ENCODE peak calls at places on chromosomes 16 and 17, in eight cellular contexts. K, D, I, P, Q, O, R and H are unnamed samples.
A peak's percentile ranks its signal among the peaks of the same experiment; 100 is the strongest.

GRCh38 chr16:2494616-2495015 is 19.1 kb upstream of the ATP6V0C start:
- DNase-seq in R (no peak), I (no peak), D (no peak), P (no peak), Q (no peak), K (no peak), O (no peak), H (no peak)

GRCh38 chr17:29568331-29569244 is at the start of gene TP53I13:
- DNase-seq in R (peak; percentile 68), Q (peak; percentile 93), P (peak; percentile 82), I (peak; percentile 90), O (peak; percentile 71), K (peak; percentile 89), D (peak; percentile 89), H (peak; percentile 90)

GRCh38 chr17:38401459-38401858 is 26.8 kb upstream of the ARHGAP23 start:
- DNase-seq in O (no peak), R (no peak), Q (no peak), P (no peak), D (no peak), I (no peak), K (no peak), H (no peak)

GRCh38 chr16:87702325-87702811 is 63.4 kb downstream of the KLHDC4 start:
- DNase-seq in I (no peak), O (no peak), P (peak; percentile 71), D (peak; percentile 74), K (peak; percentile 41), R (peak; percentile 30), Q (peak; percentile 79), H (no peak)

GRCh38 chr16:14364386-14365199 is 265.5 kb downstream of the PARN start:
- DNase-seq in P (peak; percentile 92), I (peak; percentile 74), O (no peak), Q (peak; percentile 43), D (peak; percentile 30), K (no peak), R (peak; percentile 89), H (no peak)

GRCh38 chr17:73436966-73437365 is 125.2 kb upstream of the CDC42EP4 start:
- DNase-seq in K (no peak), I (no peak), D (no peak), R (peak; percentile 4), Q (no peak), O (no peak), P (no peak), H (no peak)

GRCh38 chr17:46908352-46908751 is 14.6 kb upstream of the GOSR2 start:
- DNase-seq in I (no peak), O (no peak), Q (no peak), K (no peak), R (no peak), P (no peak), D (no peak), H (no peak)

GRCh38 chr16:56603589-56603988 is 4.8 kb upstream of the MT2A start:
- DNase-seq in K (peak; percentile 37), D (peak; percentile 56), P (peak; percentile 67), Q (peak; percentile 54), O (no peak), R (peak; percentile 53), I (peak; percentile 66), H (no peak)

GRCh38 chr16:58332997-58333700 is 38.3 kb upstream of the PRSS54 start:
- DNase-seq in R (no peak), Q (peak; percentile 46), D (peak; percentile 62), O (no peak), I (no peak), P (no peak), K (no peak), H (no peak)

GRCh38 chr17:71764507-71764906 is 356.3 kb upstream of the SOX9 start:
- DNase-seq in Q (peak; percentile 74), I (peak; percentile 43), P (peak; percentile 7), R (no peak), D (peak; percentile 72), K (no peak), O (peak; percentile 13), H (no peak)
- TF ChIP-seq CTCF in Q (peak; percentile 78), I (peak; percentile 52), P (peak; percentile 12), R (peak; percentile 11), D (peak; percentile 46), K (peak; percentile 32), O (peak; percentile 64), H (no peak)

DNA sequence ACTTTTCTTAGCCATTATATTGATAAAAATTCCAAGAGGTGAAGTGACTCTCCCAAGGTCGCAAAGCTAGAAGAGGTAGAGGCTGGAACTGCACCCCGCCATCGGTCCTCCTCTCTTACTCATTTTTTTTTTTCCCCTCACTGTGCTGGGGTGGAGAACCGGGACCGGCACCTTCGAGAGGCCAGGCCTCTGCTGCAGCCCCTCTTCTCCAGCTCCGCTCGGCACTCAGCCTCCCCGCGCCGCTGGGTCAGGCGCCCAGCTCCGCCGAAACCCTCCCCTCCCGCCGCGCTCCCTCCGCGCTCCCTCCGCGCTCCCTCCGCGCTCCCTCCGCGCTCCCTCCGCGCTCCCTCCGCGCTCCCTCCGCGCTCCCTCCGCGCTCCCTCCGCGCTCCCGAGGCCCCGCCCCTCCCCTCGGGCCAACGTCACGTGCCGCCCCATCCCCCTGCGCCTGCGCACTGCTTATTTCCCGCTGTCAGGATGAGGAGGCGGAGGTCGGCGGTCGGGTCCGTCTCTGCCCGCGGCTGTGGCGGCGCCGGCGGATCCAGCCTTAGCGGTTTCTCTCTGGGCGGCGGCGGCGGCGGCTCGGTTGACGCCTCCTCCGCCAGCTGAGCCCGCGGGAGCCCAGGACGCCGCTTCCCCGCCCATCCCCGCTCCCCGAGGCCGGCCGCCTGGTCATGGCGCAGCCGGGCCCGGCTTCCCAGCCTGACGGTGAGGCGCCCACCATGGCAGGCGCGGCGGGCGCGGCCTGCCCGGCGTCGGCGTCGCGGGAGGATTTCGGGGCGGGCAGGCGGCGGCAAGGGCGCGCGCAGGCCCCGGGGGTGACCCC is at the start of gene RABEP1:
- DNase-seq in D (peak; percentile 91), P (peak; percentile 69), Q (peak; percentile 97), I (peak; percentile 90), O (peak; percentile 88), R (peak; percentile 88), K (peak; percentile 96), H (peak; percentile 88)
- TF ChIP-seq CTCF in D (no peak), P (no peak), Q (peak; percentile 12), I (no peak), O (peak; percentile 32), R (no peak), K (peak; percentile 13), H (no peak)

DNA sequence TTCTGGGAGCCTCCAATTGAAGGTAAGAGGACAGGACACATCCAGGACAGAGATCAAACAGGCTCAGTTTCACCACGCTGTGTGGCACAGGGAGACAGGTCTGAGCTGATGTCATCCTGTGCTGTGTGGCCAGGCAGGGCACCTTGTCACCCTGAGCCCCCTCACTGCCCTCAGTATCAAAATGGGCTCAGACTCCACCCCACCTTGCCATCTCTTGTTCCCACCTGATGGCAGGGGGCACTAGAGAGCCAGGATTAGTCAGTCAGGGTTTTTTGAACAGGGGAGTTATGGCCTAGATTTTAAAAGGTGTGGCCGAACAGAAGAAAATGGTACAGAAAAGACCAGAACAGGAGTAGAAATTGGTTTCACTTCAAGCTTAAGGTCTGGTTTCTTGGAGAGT is 2.6 kb downstream of the KAT2A start:
- DNase-seq in I (peak; percentile 75), R (peak; percentile 25), Q (peak; percentile 44), P (peak; percentile 84), O (no peak), K (no peak), D (peak; percentile 62), H (no peak)
- TF ChIP-seq CTCF in I (peak; percentile 57), R (peak; percentile 47), Q (peak; percentile 51), P (peak; percentile 64), O (peak; percentile 30), K (peak; percentile 45), D (peak; percentile 33), H (no peak)

GRCh38 chr17:78769200-78769773 is 12.8 kb downstream of the CYTH1 start:
- DNase-seq in O (no peak), I (no peak), P (no peak), K (no peak), D (no peak), R (no peak), Q (no peak), H (no peak)
- TF ChIP-seq CTCF in O (no peak), I (no peak), P (no peak), K (no peak), D (no peak), R (no peak), Q (peak; percentile 18), H (no peak)

GRCh38 chr17:6800422-6801027 is 24.5 kb downstream of the FBXO39 start:
- DNase-seq in D (peak; percentile 31), O (no peak), Q (peak; percentile 52), R (peak; percentile 4), I (no peak), P (no peak), K (no peak), H (no peak)
- TF ChIP-seq CTCF in D (no peak), O (peak; percentile 47), Q (peak; percentile 58), R (peak; percentile 56), I (no peak), P (no peak), K (no peak), H (no peak)

DNA sequence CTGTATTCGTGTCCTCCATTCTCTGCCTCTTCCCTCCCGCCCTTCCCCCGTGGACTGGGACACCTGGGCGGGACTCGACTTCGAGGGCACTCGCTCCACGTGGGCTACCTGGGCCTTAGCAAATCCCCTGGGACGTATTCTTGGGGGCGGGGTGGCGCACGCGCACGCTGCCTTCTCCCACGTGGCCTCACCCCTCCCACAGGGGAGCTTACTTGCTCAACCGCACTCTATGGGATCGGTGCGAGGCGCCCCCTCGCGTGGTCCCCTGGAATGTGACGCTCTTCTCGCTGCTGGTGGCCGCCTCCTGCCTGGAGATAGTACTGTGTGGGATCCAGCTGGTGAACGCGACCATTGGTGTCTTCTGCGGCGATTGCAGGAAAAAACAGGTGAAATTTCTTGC is 3.5 kb downstream of the VMO1 start:
- DNase-seq in D (peak; percentile 42), O (no peak), P (no peak), R (no peak), I (no peak), Q (no peak), K (peak; percentile 29), H (no peak)
- TF ChIP-seq CTCF in D (no peak), O (no peak), P (no peak), R (no peak), I (no peak), Q (peak; percentile 11), K (no peak), H (no peak)

GRCh38 chr17:28492352-28493310 is 13.5 kb upstream of the FOXN1 start:
- DNase-seq in R (no peak), P (no peak), D (no peak), I (no peak), O (no peak), Q (no peak), K (no peak), H (no peak)
- TF ChIP-seq CTCF in R (no peak), P (no peak), D (no peak), I (no peak), O (no peak), Q (no peak), K (no peak), H (no peak)

DNA sequence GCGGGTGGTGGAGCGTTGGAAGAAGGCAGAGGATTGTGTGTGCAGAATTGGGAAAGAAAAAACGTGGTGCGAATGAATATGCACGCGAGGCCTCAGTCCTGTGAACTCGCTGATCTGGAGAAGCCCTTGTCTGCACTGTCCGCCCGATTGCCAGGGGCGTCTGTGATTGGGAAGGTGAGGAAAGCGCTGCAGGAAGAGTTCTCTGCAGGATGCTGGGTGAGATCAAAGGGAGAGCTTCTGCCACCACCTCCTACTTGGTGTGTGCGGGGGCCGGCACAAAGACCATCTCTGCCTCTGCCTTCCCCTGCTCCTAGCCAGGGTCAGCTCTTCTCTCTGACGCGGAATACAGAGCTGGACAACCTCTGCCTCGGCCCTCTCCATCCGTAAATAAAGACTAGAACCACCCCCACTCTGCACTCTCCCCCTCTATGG is 841 bp upstream of the RAB5C start:
- DNase-seq in I (no peak), O (no peak), R (no peak), K (no peak), P (no peak), D (no peak), Q (peak; percentile 39), H (no peak)
- TF ChIP-seq CTCF in I (no peak), O (no peak), R (no peak), K (no peak), P (no peak), D (no peak), Q (no peak), H (no peak)